ENCODE peak calls at places on chromosomes 11 and 22, in four cellular contexts. One of them, this sample, is unnamed.

GRCh38 chr11:114738954-114739353 is 60.6 kb downstream of the NXPE2 start:
- DNase-seq in cardiac fibroblast: peak; percentile 59
- DNase-seq in fibroblast of villous mesenchyme: peak; percentile 51
- DNase-seq in HCT116: peak; percentile 22
- DNase-seq in this sample: no peak

GRCh38 chr22:36344106-36344827 is 43.5 kb downstream of the MYH9 start:
- DNase-seq in cardiac fibroblast: no peak
- DNase-seq in fibroblast of villous mesenchyme: no peak
- DNase-seq in HCT116: no peak
- DNase-seq in this sample: no peak

GRCh38 chr11:72038491-72038890 is 39.8 kb downstream of the IL18BP start:
- DNase-seq in cardiac fibroblast: peak; percentile 82
- DNase-seq in fibroblast of villous mesenchyme: peak; percentile 84
- DNase-seq in HCT116: no peak
- DNase-seq in this sample: peak; percentile 54

GRCh38 chr11:110376711-110377324 is 52.9 kb upstream of the FDX1 start:
- DNase-seq in cardiac fibroblast: peak; percentile 95
- DNase-seq in fibroblast of villous mesenchyme: peak; percentile 82
- DNase-seq in HCT116: peak; percentile 85
- DNase-seq in this sample: peak; percentile 69

GRCh38 chr22:35126993-35127392 is 61.0 kb downstream of the ISX start:
- DNase-seq in cardiac fibroblast: no peak
- DNase-seq in fibroblast of villous mesenchyme: no peak
- DNase-seq in HCT116: no peak
- DNase-seq in this sample: no peak

GRCh38 chr11:2580061-2580421 is 119.8 kb downstream of the KCNQ1OT1 start:
- DNase-seq in cardiac fibroblast: no peak
- DNase-seq in fibroblast of villous mesenchyme: no peak
- DNase-seq in HCT116: no peak
- DNase-seq in this sample: no peak

GRCh38 chr22:44391026-44391425 is 78.3 kb upstream of the SHISAL1 start:
- DNase-seq in cardiac fibroblast: no peak
- DNase-seq in fibroblast of villous mesenchyme: no peak
- DNase-seq in HCT116: no peak
- DNase-seq in this sample: no peak

GRCh38 chr22:45742866-45743450 is 71.3 kb downstream of the ATXN10 start:
- DNase-seq in cardiac fibroblast: peak; percentile 73
- DNase-seq in fibroblast of villous mesenchyme: peak; percentile 89
- DNase-seq in HCT116: no peak
- DNase-seq in this sample: peak; percentile 54

GRCh38 chr22:37338539-37339246 is 56.4 kb downstream of the CYTH4 start:
- DNase-seq in cardiac fibroblast: no peak
- DNase-seq in fibroblast of villous mesenchyme: no peak
- DNase-seq in HCT116: no peak
- DNase-seq in this sample: no peak

GRCh38 chr11:77065878-77066228 is 918 bp upstream of the CAPN5 start:
- DNase-seq in cardiac fibroblast: peak; percentile 78
- DNase-seq in fibroblast of villous mesenchyme: peak; percentile 80
- DNase-seq in HCT116: no peak
- DNase-seq in this sample: no peak

GRCh38 chr11:120710354-120711187 is 199.0 kb downstream of the GRIK4 start:
- DNase-seq in cardiac fibroblast: peak; percentile 86
- DNase-seq in fibroblast of villous mesenchyme: peak; percentile 95
- DNase-seq in HCT116: peak; percentile 41
- DNase-seq in this sample: peak; percentile 66

GRCh38 chr11:133078591-133079179 is 453.6 kb downstream of the OPCML start:
- DNase-seq in cardiac fibroblast: peak; percentile 43
- DNase-seq in fibroblast of villous mesenchyme: peak; percentile 9
- DNase-seq in HCT116: no peak
- DNase-seq in this sample: no peak

GRCh38 chr22:47209547-47210023 is 447.1 kb downstream of the TBC1D22A start:
- DNase-seq in cardiac fibroblast: no peak
- DNase-seq in fibroblast of villous mesenchyme: no peak
- DNase-seq in HCT116: no peak
- DNase-seq in this sample: no peak

GRCh38 chr11:18865951-18866350 is 73.3 kb downstream of the MRGPRX1 start:
- DNase-seq in cardiac fibroblast: no peak
- DNase-seq in fibroblast of villous mesenchyme: no peak
- DNase-seq in HCT116: no peak
- DNase-seq in this sample: no peak

GRCh38 chr11:64000026-64000739 is 13.9 kb downstream of the OTUB1 start:
- DNase-seq in cardiac fibroblast: peak; percentile 82
- DNase-seq in fibroblast of villous mesenchyme: peak; percentile 71
- DNase-seq in HCT116: no peak
- DNase-seq in this sample: no peak

GRCh38 chr22:32754413-32755041 is 47.0 kb upstream of the TIMP3 start:
- DNase-seq in cardiac fibroblast: peak; percentile 73
- DNase-seq in fibroblast of villous mesenchyme: peak; percentile 53
- DNase-seq in HCT116: no peak
- DNase-seq in this sample: no peak

GRCh38 chr11:17554487-17554886 is 7.4 kb downstream of the OTOG start:
- DNase-seq in cardiac fibroblast: no peak
- DNase-seq in fibroblast of villous mesenchyme: no peak
- DNase-seq in HCT116: no peak
- DNase-seq in this sample: no peak

GRCh38 chr11:67280791-67281551 is 8.1 kb upstream of the ANKRD13D start:
- DNase-seq in cardiac fibroblast: no peak
- DNase-seq in fibroblast of villous mesenchyme: no peak
- DNase-seq in HCT116: no peak
- DNase-seq in this sample: no peak

GRCh38 chr11:96474263-96474662 is 84.5 kb downstream of the JRKL start:
- DNase-seq in cardiac fibroblast: no peak
- DNase-seq in fibroblast of villous mesenchyme: no peak
- DNase-seq in HCT116: no peak
- DNase-seq in this sample: no peak

GRCh38 chr11:15795378-15795777 is 561.0 kb downstream of the SOX6 start:
- DNase-seq in cardiac fibroblast: no peak
- DNase-seq in fibroblast of villous mesenchyme: no peak
- DNase-seq in HCT116: no peak
- DNase-seq in this sample: no peak

GRCh38 chr11:92226331-92227232 is 2.0 kb downstream of the FAT3 start:
- DNase-seq in cardiac fibroblast: no peak
- DNase-seq in fibroblast of villous mesenchyme: peak; percentile 2
- DNase-seq in HCT116: no peak
- DNase-seq in this sample: no peak

GRCh38 chr11:116471608-116472007 is 301.2 kb downstream of the BUD13 start:
- DNase-seq in cardiac fibroblast: no peak
- DNase-seq in fibroblast of villous mesenchyme: no peak
- DNase-seq in HCT116: peak; percentile 32
- DNase-seq in this sample: no peak

GRCh38 chr22:17955611-17956379 is 68.6 kb downstream of the MICAL3 start:
- DNase-seq in cardiac fibroblast: no peak
- DNase-seq in fibroblast of villous mesenchyme: peak; percentile 39
- DNase-seq in HCT116: no peak
- DNase-seq in this sample: no peak

GRCh38 chr11:1568451-1568911 is 3.6 kb downstream of the DUSP8 start:
- DNase-seq in cardiac fibroblast: no peak
- DNase-seq in fibroblast of villous mesenchyme: no peak
- DNase-seq in HCT116: no peak
- DNase-seq in this sample: no peak

GRCh38 chr22:27992294-27993165 is 73.5 kb upstream of the PITPNB start:
- DNase-seq in cardiac fibroblast: no peak
- DNase-seq in fibroblast of villous mesenchyme: no peak
- DNase-seq in HCT116: no peak
- DNase-seq in this sample: no peak

GRCh38 chr11:120660024-120660565 is 148.5 kb downstream of the GRIK4 start:
- DNase-seq in cardiac fibroblast: peak; percentile 25
- DNase-seq in fibroblast of villous mesenchyme: peak; percentile 27
- DNase-seq in HCT116: peak; percentile 46
- DNase-seq in this sample: no peak

GRCh38 chr11:44621784-44622183 is 56.3 kb downstream of the CD82 start:
- DNase-seq in cardiac fibroblast: no peak
- DNase-seq in fibroblast of villous mesenchyme: no peak
- DNase-seq in HCT116: no peak
- DNase-seq in this sample: no peak

GRCh38 chr11:64251986-64252837 is 882 bp downstream of the PLCB3 start:
- DNase-seq in cardiac fibroblast: peak; percentile 57
- DNase-seq in fibroblast of villous mesenchyme: no peak
- DNase-seq in HCT116: no peak
- DNase-seq in this sample: no peak

GRCh38 chr11:91243630-91244029 is 981.0 kb upstream of the FAT3 start:
- DNase-seq in cardiac fibroblast: peak; percentile 20
- DNase-seq in fibroblast of villous mesenchyme: peak; percentile 73
- DNase-seq in HCT116: no peak
- DNase-seq in this sample: peak; percentile 67

GRCh38 chr11:12110201-12110713 is at the start of gene MICAL2:
- DNase-seq in cardiac fibroblast: peak; percentile 92
- DNase-seq in fibroblast of villous mesenchyme: peak; percentile 90
- DNase-seq in HCT116: peak; percentile 61
- DNase-seq in this sample: peak; percentile 64

GRCh38 chr11:2777871-2778629 is 78.3 kb upstream of the KCNQ1OT1 start:
- DNase-seq in cardiac fibroblast: no peak
- DNase-seq in fibroblast of villous mesenchyme: no peak
- DNase-seq in HCT116: no peak
- DNase-seq in this sample: no peak

GRCh38 chr11:67073908-67074307 is 17.3 kb downstream of the RHOD start:
- DNase-seq in cardiac fibroblast: no peak
- DNase-seq in fibroblast of villous mesenchyme: no peak
- DNase-seq in HCT116: no peak
- DNase-seq in this sample: no peak

GRCh38 chr22:48750826-48751440 is 1076.7 kb downstream of the BRD1 start:
- DNase-seq in cardiac fibroblast: no peak
- DNase-seq in fibroblast of villous mesenchyme: no peak
- DNase-seq in HCT116: no peak
- DNase-seq in this sample: no peak

GRCh38 chr11:404551-405264 is 10.1 kb downstream of the SIGIRR start:
- DNase-seq in cardiac fibroblast: no peak
- DNase-seq in fibroblast of villous mesenchyme: no peak
- DNase-seq in HCT116: no peak
- DNase-seq in this sample: no peak

GRCh38 chr11:405976-406795 is 8.6 kb downstream of the SIGIRR start:
- DNase-seq in cardiac fibroblast: no peak
- DNase-seq in fibroblast of villous mesenchyme: no peak
- DNase-seq in HCT116: no peak
- DNase-seq in this sample: no peak

GRCh38 chr11:405323-405975 is 9.3 kb downstream of the SIGIRR start:
- DNase-seq in cardiac fibroblast: peak; percentile 59
- DNase-seq in fibroblast of villous mesenchyme: peak; percentile 35
- DNase-seq in HCT116: no peak
- DNase-seq in this sample: no peak

GRCh38 chr11:403021-403760 is 9.2 kb downstream of the PKP3 start:
- DNase-seq in cardiac fibroblast: no peak
- DNase-seq in fibroblast of villous mesenchyme: no peak
- DNase-seq in HCT116: no peak
- DNase-seq in this sample: no peak

GRCh38 chr11:403761-404431 is 9.9 kb downstream of the PKP3 start:
- DNase-seq in cardiac fibroblast: no peak
- DNase-seq in fibroblast of villous mesenchyme: no peak
- DNase-seq in HCT116: no peak
- DNase-seq in this sample: no peak
- H3K4me3 ChIP-seq in cardiac fibroblast: no peak overlapping the region
- H3K4me3 ChIP-seq in fibroblast of villous mesenchyme: no peak overlapping the region
- H3K4me3 ChIP-seq in HCT116: no peak overlapping the region
- H3K4me3 ChIP-seq in this sample: no peak overlapping the region

GRCh38 chr22:50270302-50271010 is at the start of gene MAPK11:
- DNase-seq in cardiac fibroblast: peak; percentile 73
- DNase-seq in fibroblast of villous mesenchyme: peak; percentile 82
- DNase-seq in HCT116: no peak
- DNase-seq in this sample: no peak

GRCh38 chr22:50268655-50269113 is 1.5 kb downstream of the MAPK11 start:
- DNase-seq in cardiac fibroblast: peak; percentile 37
- DNase-seq in fibroblast of villous mesenchyme: no peak
- DNase-seq in HCT116: no peak
- DNase-seq in this sample: no peak

GRCh38 chr22:50266994-50267393 is 3.2 kb downstream of the MAPK11 start:
- DNase-seq in cardiac fibroblast: no peak
- DNase-seq in fibroblast of villous mesenchyme: no peak
- DNase-seq in HCT116: no peak
- DNase-seq in this sample: no peak

GRCh38 chr22:50269573-50270301 is 443 bp downstream of the MAPK11 start:
- DNase-seq in cardiac fibroblast: peak; percentile 61
- DNase-seq in fibroblast of villous mesenchyme: no peak
- DNase-seq in HCT116: no peak
- DNase-seq in this sample: no peak

GRCh38 chr22:50267591-50268390 is 2.4 kb downstream of the MAPK11 start:
- DNase-seq in cardiac fibroblast: peak; percentile 69
- DNase-seq in fibroblast of villous mesenchyme: peak; percentile 68
- DNase-seq in HCT116: no peak
- DNase-seq in this sample: no peak
- H3K4me3 ChIP-seq in cardiac fibroblast: peak overlapping the region; percentile 31
- H3K4me3 ChIP-seq in fibroblast of villous mesenchyme: peak overlapping the region; percentile 41
- H3K4me3 ChIP-seq in HCT116: no peak overlapping the region
- H3K4me3 ChIP-seq in this sample: peak overlapping the region; percentile 42

GRCh38 chr11:69013009-69013951 is at the start of gene MRGPRF:
- DNase-seq in cardiac fibroblast: peak; percentile 71
- DNase-seq in fibroblast of villous mesenchyme: peak; percentile 92
- DNase-seq in HCT116: no peak
- DNase-seq in this sample: no peak
- H3K4me3 ChIP-seq in cardiac fibroblast: peak within 1 kb of the TSS; percentile 38
- H3K4me3 ChIP-seq in fibroblast of villous mesenchyme: peak within 1 kb of the TSS; percentile 64
- H3K4me3 ChIP-seq in HCT116: no peak within 1 kb of the TSS
- H3K4me3 ChIP-seq in this sample: peak within 1 kb of the TSS; percentile 43

GRCh38 chr11:46346886-46347636 is at the start of gene DGKZ:
- DNase-seq in cardiac fibroblast: peak; percentile 89
- DNase-seq in fibroblast of villous mesenchyme: peak; percentile 81
- DNase-seq in HCT116: peak; percentile 35
- DNase-seq in this sample: no peak

GRCh38 chr11:46347637-46348311 is 511 bp downstream of the DGKZ start:
- DNase-seq in cardiac fibroblast: no peak
- DNase-seq in fibroblast of villous mesenchyme: no peak
- DNase-seq in HCT116: no peak
- DNase-seq in this sample: no peak

GRCh38 chr11:46345131-46345597 is 2.1 kb upstream of the DGKZ start:
- DNase-seq in cardiac fibroblast: no peak
- DNase-seq in fibroblast of villous mesenchyme: no peak
- DNase-seq in HCT116: no peak
- DNase-seq in this sample: no peak

GRCh38 chr11:46343520-46343919 is 3.7 kb upstream of the DGKZ start:
- DNase-seq in cardiac fibroblast: no peak
- DNase-seq in fibroblast of villous mesenchyme: no peak
- DNase-seq in HCT116: no peak
- DNase-seq in this sample: no peak

GRCh38 chr11:46345881-46346484 is 1.3 kb upstream of the DGKZ start:
- DNase-seq in cardiac fibroblast: no peak
- DNase-seq in fibroblast of villous mesenchyme: no peak
- DNase-seq in HCT116: no peak
- DNase-seq in this sample: no peak
- H3K4me3 ChIP-seq in cardiac fibroblast: no peak overlapping the region
- H3K4me3 ChIP-seq in fibroblast of villous mesenchyme: no peak overlapping the region
- H3K4me3 ChIP-seq in HCT116: no peak overlapping the region
- H3K4me3 ChIP-seq in this sample: no peak overlapping the region

GRCh38 chr11:36219996-36220395 is 69.2 kb downstream of the COMMD9 start:
- DNase-seq in cardiac fibroblast: no peak
- DNase-seq in fibroblast of villous mesenchyme: no peak
- DNase-seq in HCT116: no peak
- DNase-seq in this sample: no peak
- H3K4me3 ChIP-seq in cardiac fibroblast: no peak overlapping the region
- H3K4me3 ChIP-seq in fibroblast of villous mesenchyme: no peak overlapping the region
- H3K4me3 ChIP-seq in HCT116: no peak overlapping the region
- H3K4me3 ChIP-seq in this sample: no peak overlapping the region

This sample was measured in skeletal muscle cell.